ENCODE peak calls at places on chromosomes 7 and 10, in nine cellular contexts. M, S, C, N, Y, X, O, E and T are unnamed samples.

GRCh38 chr7:149147072-149147729 is at the start of gene ZNF398:
- DNase-seq in S (peak; percentile 43), N (peak; percentile 84), Y (peak; percentile 77), C (peak; percentile 48), O (peak; percentile 97), M (peak; percentile 83), X (peak; percentile 75), E (peak; percentile 82), T (peak; percentile 80)

GRCh38 chr7:100544949-100545635 is 6.1 kb downstream of the AGFG2 start:
- DNase-seq in X (peak; percentile 35), O (no peak), E (no peak), C (no peak), N (no peak), Y (peak; percentile 26), M (no peak), S (no peak), T (no peak)

GRCh38 chr7:36037121-36037662 is 115.9 kb upstream of the EEPD1 start:
- DNase-seq in Y (peak; percentile 74), E (peak; percentile 66), S (no peak), O (no peak), X (peak; percentile 77), N (no peak), M (no peak), C (peak; percentile 59), T (no peak)

GRCh38 chr7:50206521-50207250 is 97.8 kb upstream of the IKZF1 start:
- DNase-seq in M (no peak), C (no peak), S (no peak), N (no peak), O (no peak), X (no peak), E (no peak), Y (no peak), T (no peak)

GRCh38 chr10:62479523-62479922 is 105.4 kb downstream of the ZNF365 start:
- DNase-seq in X (no peak), N (no peak), E (no peak), Y (no peak), M (no peak), O (no peak), C (no peak), S (no peak), T (no peak)

GRCh38 chr7:4072161-4072925 is 609.8 kb upstream of the FOXK1 start:
- DNase-seq in S (no peak), C (no peak), O (no peak), N (no peak), Y (no peak), M (no peak), X (peak; percentile 14), E (no peak), T (no peak)

GRCh38 chr7:83976302-83976701 is 218.3 kb downstream of the SEMA3A start:
- DNase-seq in E (peak; percentile 6), O (peak; percentile 19), X (no peak), S (no peak), M (no peak), Y (peak; percentile 44), N (no peak), C (no peak), T (peak; percentile 0)

GRCh38 chr10:132945125-132945893 is 2.9 kb upstream of the CFAP46 start:
- DNase-seq in N (no peak), X (no peak), M (no peak), S (no peak), O (no peak), C (no peak), Y (no peak), E (no peak), T (no peak)

GRCh38 chr10:55500931-55501559 is 700.0 kb upstream of the PCDH15 start:
- DNase-seq in O (no peak), C (no peak), M (no peak), S (no peak), N (no peak), Y (no peak), E (no peak), X (no peak), T (no peak)

GRCh38 chr10:43970018-43970698 is 321.5 kb upstream of the ZNF32 start:
- DNase-seq in E (no peak), Y (no peak), M (no peak), C (no peak), O (no peak), S (no peak), N (no peak), X (no peak), T (no peak)

GRCh38 chr7:96310106-96310505 is 11.8 kb downstream of the SLC25A13 start:
- DNase-seq in X (no peak), C (no peak), N (no peak), E (no peak), Y (no peak), M (no peak), S (no peak), O (no peak), T (no peak)

GRCh38 chr7:21912305-21912704 is 33.4 kb downstream of the CDCA7L start:
- DNase-seq in E (no peak), C (peak; percentile 35), Y (peak; percentile 66), S (no peak), N (peak; percentile 49), X (no peak), O (no peak), M (no peak), T (no peak)

GRCh38 chr7:22486597-22486996 is 13.4 kb downstream of the STEAP1B start:
- DNase-seq in S (no peak), E (no peak), X (no peak), C (no peak), N (no peak), Y (no peak), O (no peak), M (no peak), T (no peak)

GRCh38 chr7:36154255-36155212 is 1.5 kb downstream of the EEPD1 start:
- DNase-seq in C (no peak), O (no peak), N (peak; percentile 53), X (no peak), Y (no peak), E (no peak), S (no peak), M (peak; percentile 49), T (no peak)

GRCh38 chr7:69764071-69764470 is 165.8 kb downstream of the AUTS2 start:
- DNase-seq in X (no peak), S (no peak), E (no peak), C (no peak), N (no peak), O (no peak), M (no peak), Y (no peak), T (no peak)

GRCh38 chr10:72277996-72278667 is 4.4 kb downstream of the DDIT4 start:
- DNase-seq in S (no peak), E (no peak), X (no peak), Y (peak; percentile 8), O (no peak), C (no peak), M (no peak), N (no peak), T (no peak)
- TF ChIP-seq POLR2A in S (no peak), E (no peak), X (no peak), Y (no peak), O (no peak), C (no peak), M (no peak), N (no peak), T (no peak)

GRCh38 chr10:7702288-7702812 is 766 bp upstream of the ITIH2 start:
- DNase-seq in C (no peak), M (no peak), O (no peak), E (no peak), N (no peak), X (no peak), Y (no peak), S (no peak), T (no peak)
- TF ChIP-seq POLR2A in C (no peak), M (no peak), O (no peak), E (no peak), N (no peak), X (no peak), Y (no peak), S (no peak), T (no peak)

DNA sequence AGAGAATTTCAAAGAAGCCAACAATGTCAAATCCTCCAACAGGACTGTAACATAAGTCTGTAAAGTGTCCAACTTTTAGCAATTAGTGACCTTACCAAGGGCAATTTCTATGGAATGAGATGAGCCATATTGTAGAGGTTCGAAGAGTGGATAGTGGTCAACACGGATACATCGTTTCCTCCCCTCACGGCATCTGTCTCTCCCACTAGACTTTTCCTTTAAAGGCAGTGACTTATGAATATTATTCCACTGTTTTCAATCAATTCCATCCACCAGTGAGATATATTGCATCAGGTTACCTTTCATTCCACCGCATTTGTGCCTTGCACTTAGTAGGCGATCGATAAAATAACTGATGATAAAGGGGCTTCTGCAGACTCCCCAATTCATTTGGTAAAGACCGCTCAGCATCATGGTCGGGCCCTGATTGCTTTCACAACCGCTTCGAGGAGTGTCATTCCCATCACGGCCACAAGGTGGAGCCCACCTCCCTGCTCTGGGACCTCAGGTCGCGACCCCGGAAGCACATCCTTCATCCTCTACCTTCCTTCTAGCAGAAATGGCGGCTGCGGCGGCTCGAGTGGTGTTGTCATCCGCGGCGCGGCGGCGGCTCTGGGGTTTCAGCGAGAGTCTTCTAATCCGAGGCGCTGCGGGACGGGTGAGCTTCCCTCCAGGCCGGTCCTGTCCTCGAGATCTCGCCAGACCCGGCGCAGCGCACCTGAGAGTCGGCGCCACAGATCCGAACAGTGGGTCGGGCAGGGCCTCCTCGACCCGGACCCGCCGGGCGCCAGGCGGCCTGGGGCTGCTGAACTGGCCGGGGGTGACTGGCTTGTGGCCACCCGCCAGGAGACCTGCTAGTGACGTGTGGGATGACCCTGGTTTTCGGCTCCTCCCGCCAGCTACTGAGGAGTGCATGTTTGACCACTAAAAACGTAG is at the start of gene PMPCB:
- DNase-seq in N (peak; percentile 96), O (peak; percentile 95), Y (peak; percentile 87), S (peak; percentile 94), C (peak; percentile 97), M (peak; percentile 94), X (peak; percentile 97), E (peak; percentile 95), T (peak; percentile 72)
- TF ChIP-seq POLR2A in N (peak; percentile 41), O (peak; percentile 96), Y (peak; percentile 80), S (peak; percentile 37), C (no peak), M (peak; percentile 77), X (no peak), E (peak; percentile 77), T (peak; percentile 80)

DNA sequence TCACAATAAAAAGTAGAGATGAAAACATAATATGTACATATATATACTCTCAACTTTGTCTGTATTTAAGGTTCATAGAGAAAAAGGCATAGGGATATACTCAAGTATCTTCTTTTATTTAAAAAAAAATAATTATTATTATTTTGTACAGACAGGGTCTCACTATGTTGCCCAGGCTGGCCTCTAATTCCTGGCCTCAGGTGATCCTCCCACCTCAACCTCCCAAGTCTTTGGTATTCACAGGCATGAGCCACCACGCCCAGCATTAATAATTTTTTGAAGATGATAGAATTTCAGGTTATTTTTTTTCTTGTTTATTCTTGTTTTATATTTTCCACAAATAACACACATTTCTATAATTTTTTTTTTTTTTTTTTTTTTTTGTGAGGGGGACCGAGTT is 113.8 kb downstream of the PLXNA4 start:
- DNase-seq in Y (no peak), E (no peak), M (no peak), X (no peak), C (no peak), N (no peak), S (no peak), O (no peak), T (no peak)
- TF ChIP-seq POLR2A in Y (no peak), E (no peak), M (no peak), X (no peak), C (no peak), N (no peak), S (no peak), O (no peak), T (no peak)